ENCODE peak calls at places on chromosomes 7 and 10, in ten cellular contexts. G is adrenal gland; C is sigmoid colon; T is epithelial cell of esophagus; E is endothelial cell of umbilical vein; R is colonic mucosa; J is heart left ventricle; F is OCI-LY7; P is CD4-positive, CD25-positive, alpha-beta regulatory T cell; V is HL-60. M is an unnamed sample.

GRCh38 chr7:29345590-29345989 is 151.0 kb downstream of the CHN2 start:
- DNase-seq in R (peak), E (peak), T (peak), F (no peak), G (peak), P (no peak), V (peak), C (no peak), J (no peak), M (peak)

GRCh38 chr10:126570631-126571170 is 99.8 kb downstream of the C10orf90 start:
- DNase-seq in J (no peak), G (no peak), R (no peak), F (no peak), C (no peak), T (no peak), V (no peak), E (no peak), P (no peak), M (no peak)

GRCh38 chr10:13414855-13415254 is 66.8 kb upstream of the SEPHS1 start:
- DNase-seq in F (no peak), T (peak), J (no peak), E (peak), V (no peak), R (peak), P (no peak), C (no peak), G (no peak), M (peak)

GRCh38 chr7:122206985-122207384 is 62.9 kb upstream of the AASS start:
- DNase-seq in G (no peak), C (no peak), V (no peak), J (no peak), F (no peak), E (no peak), T (no peak), P (no peak), R (no peak), M (no peak)

GRCh38 chr7:17320102-17320497 is 21.6 kb downstream of the AHR start:
- DNase-seq in F (no peak), V (no peak), E (no peak), R (no peak), G (no peak), T (peak), C (no peak), J (no peak), P (no peak), M (no peak)

GRCh38 chr7:132709971-132710567 is 133.8 kb upstream of the PLXNA4 start:
- DNase-seq in P (no peak), C (no peak), E (peak), G (no peak), F (peak), T (peak), V (no peak), J (no peak), R (no peak), M (peak)

GRCh38 chr7:102874166-102874829 is 38.5 kb upstream of the LRRC17 start:
- DNase-seq in R (no peak), E (peak), J (no peak), V (no peak), T (peak), F (no peak), C (no peak), P (no peak), G (no peak), M (peak)

GRCh38 chr7:95144256-95144655 is 180.1 kb downstream of the PON1 start:
- DNase-seq in J (no peak), F (no peak), R (no peak), C (no peak), E (no peak), V (no peak), P (no peak), T (no peak), G (no peak), M (no peak)

GRCh38 chr10:117747636-117748035 is 205.1 kb downstream of the EMX2 start:
- DNase-seq in E (no peak), R (no peak), G (no peak), F (no peak), J (no peak), V (no peak), C (no peak), T (no peak), P (no peak), M (no peak)

GRCh38 chr7:25820432-25821040 is 331.5 kb upstream of the NFE2L3 start:
- DNase-seq in P (no peak), E (peak), T (peak), V (no peak), R (no peak), J (no peak), G (no peak), F (peak), C (no peak), M (no peak)

GRCh38 chr10:128242641-128243040 is 116.4 kb upstream of the MKI67 start:
- DNase-seq in V (no peak), G (no peak), E (no peak), R (no peak), F (no peak), T (no peak), J (no peak), C (no peak), P (no peak), M (no peak)

GRCh38 chr7:70733115-70733514 is 398.8 kb upstream of the GALNT17 start:
- DNase-seq in R (no peak), P (no peak), V (no peak), E (no peak), C (no peak), T (no peak), J (no peak), F (no peak), G (no peak), M (peak)

GRCh38 chr10:70601775-70602174 is 766 bp downstream of the PRF1 start:
- DNase-seq in R (no peak), J (no peak), G (no peak), F (no peak), P (no peak), T (no peak), V (no peak), C (no peak), E (no peak), M (no peak)

GRCh38 chr10:132697568-132698200 is 88.3 kb downstream of the NKX6-2 start:
- DNase-seq in P (no peak), J (peak), T (no peak), G (no peak), V (no peak), R (no peak), C (peak), E (no peak), F (no peak), M (no peak)

GRCh38 chr7:142767861-142768260 is 2.9 kb upstream of the PRSS2 start:
- DNase-seq in F (no peak), R (no peak), T (no peak), V (no peak), P (no peak), J (no peak), G (no peak), C (no peak), E (no peak), M (no peak)

GRCh38 chr7:142773230-142773629 is 2.5 kb downstream of the PRSS2 start:
- DNase-seq in E (no peak), P (no peak), T (no peak), F (no peak), G (no peak), R (no peak), C (no peak), J (no peak), V (no peak), M (no peak)

GRCh38 chr7:142771353-142771723 is 568 bp downstream of the PRSS2 start:
- DNase-seq in J (no peak), C (no peak), G (no peak), V (no peak), E (no peak), T (no peak), F (peak), P (no peak), R (no peak), M (no peak)

GRCh38 chr7:142772051-142772450 is 1.3 kb downstream of the PRSS2 start:
- DNase-seq in E (no peak), G (no peak), F (no peak), T (no peak), C (no peak), P (no peak), R (no peak), J (no peak), V (no peak), M (no peak)

GRCh38 chr7:142770720-142771352 is at the start of gene PRSS2:
- DNase-seq in G (no peak), C (no peak), F (peak), R (no peak), J (no peak), T (no peak), V (no peak), P (no peak), E (no peak), M (no peak)
- H3K4me3 ChIP-seq in G (no peak), C (no peak), F (peak), R (no peak), J (no peak), T (no peak), V (no peak), P (no peak), E (no peak), M (no peak)

GRCh38 chr10:3622845-3623621 is 162.0 kb downstream of the KLF6 start:
- DNase-seq in F (peak), J (no peak), E (no peak), C (no peak), V (no peak), T (no peak), P (no peak), R (no peak), G (no peak), M (peak)

GRCh38 chr10:3624367-3624766 is 160.6 kb downstream of the KLF6 start:
- DNase-seq in J (no peak), V (no peak), R (no peak), G (no peak), P (no peak), F (peak), E (no peak), T (peak), C (no peak), M (peak)

GRCh38 chr10:3622427-3622826 is 162.6 kb downstream of the KLF6 start:
- DNase-seq in E (no peak), J (no peak), P (no peak), F (peak), C (no peak), G (no peak), R (no peak), V (no peak), T (no peak), M (no peak)

GRCh38 chr10:3625959-3626751 is 158.9 kb downstream of the KLF6 start:
- DNase-seq in V (no peak), J (no peak), F (peak), E (no peak), C (no peak), G (no peak), R (no peak), T (peak), P (no peak), M (peak)

GRCh38 chr10:3623746-3624145 is 161.3 kb downstream of the KLF6 start:
- DNase-seq in J (no peak), V (no peak), T (no peak), F (peak), P (no peak), G (no peak), C (no peak), R (no peak), E (no peak), M (peak)
- H3K4me3 ChIP-seq in J (no peak), V (no peak), T (no peak), F (peak), P (peak), G (no peak), C (peak), R (no peak), E (no peak), M (peak)

DNA sequence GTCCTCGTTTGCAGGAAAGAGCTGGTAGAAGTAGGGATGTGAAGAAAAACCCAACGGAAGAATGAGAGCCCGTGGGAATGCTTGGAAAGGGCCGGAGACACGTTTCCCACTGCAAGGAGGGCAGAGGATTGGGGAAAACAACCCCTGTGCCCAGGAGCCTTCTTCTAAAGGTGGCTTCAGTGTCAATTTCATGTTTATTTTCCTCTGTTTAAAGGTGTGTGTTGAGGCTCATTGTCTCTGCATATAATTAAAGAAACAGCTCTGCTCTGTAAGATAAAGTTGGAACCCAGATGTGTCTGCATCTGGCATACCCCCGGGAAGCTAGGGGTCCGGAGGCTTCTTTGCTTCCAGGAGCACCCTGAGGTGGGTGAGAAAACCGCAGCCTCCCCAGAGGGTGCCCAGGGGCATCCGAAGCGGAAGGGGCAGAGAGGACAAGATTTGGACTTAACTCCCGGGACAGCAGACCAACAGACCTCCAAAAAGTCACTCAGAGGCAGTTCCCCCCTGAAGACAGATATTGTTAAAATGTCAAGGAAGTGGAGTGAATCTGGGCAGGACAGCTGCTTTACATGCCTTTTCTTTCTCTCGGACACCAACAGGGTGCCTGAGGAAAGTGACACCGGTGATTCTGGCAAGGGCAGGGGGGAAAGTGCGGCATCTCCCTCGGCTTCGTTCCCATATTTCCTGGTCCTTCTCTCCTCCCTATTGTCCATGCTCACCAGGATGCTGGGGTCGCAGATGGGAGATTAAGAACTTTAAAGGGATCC is 8.6 kb upstream of the GATA3 start:
- DNase-seq in P (no peak), F (no peak), V (no peak), E (peak), C (no peak), R (no peak), J (no peak), T (no peak), G (no peak), M (no peak)
- H3K4me3 ChIP-seq in P (peak), F (no peak), V (no peak), E (peak), C (no peak), R (no peak), J (no peak), T (no peak), G (no peak), M (no peak)

DNA sequence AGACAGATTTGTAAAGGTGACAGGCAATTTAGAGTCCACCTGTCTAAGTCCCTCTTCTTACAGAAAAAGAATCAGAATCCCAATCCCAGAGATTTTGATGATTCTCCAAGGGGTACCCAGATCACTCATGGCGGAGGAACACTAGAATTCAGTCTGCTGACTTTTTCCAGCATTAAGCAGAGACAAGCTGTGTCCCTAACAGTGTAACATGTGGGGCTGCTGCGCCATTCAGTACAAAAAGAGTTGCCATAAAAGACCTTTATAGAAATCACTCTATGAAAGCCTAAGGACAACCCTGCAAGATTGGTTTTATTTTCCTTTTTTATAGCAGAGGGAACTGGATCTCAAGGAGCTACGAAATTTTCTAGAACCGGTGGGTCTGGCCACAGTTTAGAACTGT is 576 bp downstream of the GIMAP7 start:
- DNase-seq in T (no peak), P (no peak), C (no peak), E (no peak), V (no peak), G (no peak), F (no peak), J (no peak), R (no peak), M (no peak)
- H3K4me3 ChIP-seq in T (no peak), P (peak), C (peak), E (peak), V (no peak), G (no peak), F (no peak), J (peak), R (peak), M (no peak)

M was measured in fibroblast of villous mesenchyme.